ENCODE peak calls at places on chromosomes 4 and X, in six cellular contexts. One of them, this sample, is unnamed.

GRCh38 chrX:75746891-75747639 is 38.0 kb downstream of the MAGEE2 start:
- DNase-seq in GM12892: no peak
- DNase-seq in HepG2: peak; percentile 1
- DNase-seq in GM12878: no peak
- DNase-seq in H1: no peak
- DNase-seq in K562: peak; percentile 4
- DNase-seq in this sample: no peak

GRCh38 chrX:9464435-9465371 is at the start of gene TBL1X:
- DNase-seq in H1: no peak
- DNase-seq in GM12892: peak; percentile 44
- DNase-seq in HepG2: peak; percentile 37
- DNase-seq in GM12878: no peak
- DNase-seq in K562: peak; percentile 84
- DNase-seq in this sample: peak; percentile 32

GRCh38 chrX:134711135-134711941 is 53.1 kb upstream of the PLAC1 start:
- DNase-seq in HepG2: no peak
- DNase-seq in K562: no peak
- DNase-seq in H1: no peak
- DNase-seq in GM12892: no peak
- DNase-seq in GM12878: no peak
- DNase-seq in this sample: no peak

GRCh38 chr4:114267976-114268375 is 288.5 kb upstream of the ARSJ start:
- DNase-seq in GM12878: no peak
- DNase-seq in HepG2: no peak
- DNase-seq in GM12892: no peak
- DNase-seq in H1: no peak
- DNase-seq in K562: no peak
- DNase-seq in this sample: no peak

GRCh38 chr4:152372444-152372843 is 163.4 kb downstream of the FBXW7 start:
- DNase-seq in H1: no peak
- DNase-seq in K562: no peak
- DNase-seq in HepG2: no peak
- DNase-seq in GM12878: no peak
- DNase-seq in GM12892: no peak
- DNase-seq in this sample: no peak

GRCh38 chrX:16946971-16947562 is 609 bp downstream of the REPS2 start:
- DNase-seq in K562: no peak
- DNase-seq in HepG2: no peak
- DNase-seq in H1: no peak
- DNase-seq in GM12892: no peak
- DNase-seq in GM12878: no peak
- DNase-seq in this sample: no peak

GRCh38 chr4:88953400-88953799 is 103.6 kb downstream of the FAM13A start:
- DNase-seq in H1: no peak
- DNase-seq in GM12878: peak; percentile 4
- DNase-seq in K562: no peak
- DNase-seq in GM12892: no peak
- DNase-seq in HepG2: no peak
- DNase-seq in this sample: no peak

GRCh38 chr4:3520796-3521600 is 11.2 kb downstream of the LRPAP1 start:
- DNase-seq in GM12878: no peak
- DNase-seq in H1: no peak
- DNase-seq in K562: no peak
- DNase-seq in GM12892: no peak
- DNase-seq in HepG2: no peak
- DNase-seq in this sample: no peak

GRCh38 chr4:18021470-18021719 is 160 bp downstream of the LCORL start:
- DNase-seq in HepG2: no peak
- DNase-seq in GM12878: no peak
- DNase-seq in K562: no peak
- DNase-seq in H1: no peak
- DNase-seq in GM12892: no peak
- DNase-seq in this sample: no peak

GRCh38 chr4:77651820-77652219 is 46.2 kb downstream of the CXCL13 start:
- DNase-seq in K562: no peak
- DNase-seq in H1: no peak
- DNase-seq in GM12878: no peak
- DNase-seq in GM12892: no peak
- DNase-seq in HepG2: no peak
- DNase-seq in this sample: no peak

GRCh38 chr4:84939111-84939510 is 27.4 kb downstream of the WDFY3 start:
- DNase-seq in GM12878: no peak
- DNase-seq in K562: no peak
- DNase-seq in GM12892: no peak
- DNase-seq in H1: no peak
- DNase-seq in HepG2: no peak
- DNase-seq in this sample: no peak

GRCh38 chr4:115323106-115323684 is 209.8 kb upstream of the NDST4 start:
- DNase-seq in GM12892: no peak
- DNase-seq in GM12878: no peak
- DNase-seq in HepG2: no peak
- DNase-seq in K562: no peak
- DNase-seq in H1: no peak
- DNase-seq in this sample: no peak

GRCh38 chrX:150018931-150019331 is 80.6 kb upstream of the EOLA2 start:
- DNase-seq in GM12878: no peak
- DNase-seq in HepG2: peak; percentile 15
- DNase-seq in GM12892: no peak
- DNase-seq in K562: no peak
- DNase-seq in H1: no peak
- DNase-seq in this sample: no peak

GRCh38 chr4:74547042-74547441 is 102.1 kb downstream of the AREG start:
- DNase-seq in GM12892: no peak
- DNase-seq in K562: no peak
- DNase-seq in GM12878: no peak
- DNase-seq in H1: no peak
- DNase-seq in HepG2: no peak
- DNase-seq in this sample: no peak

GRCh38 chr4:82780398-82781231 is 18.0 kb downstream of the SCD5 start:
- DNase-seq in GM12892: no peak
- DNase-seq in H1: no peak
- DNase-seq in HepG2: peak; percentile 57
- DNase-seq in GM12878: no peak
- DNase-seq in K562: peak; percentile 45
- DNase-seq in this sample: no peak

GRCh38 chr4:56218230-56218895 is 168.9 kb downstream of the AASDH start:
- DNase-seq in H1: no peak
- DNase-seq in GM12892: no peak
- DNase-seq in GM12878: no peak
- DNase-seq in HepG2: no peak
- DNase-seq in K562: no peak
- DNase-seq in this sample: no peak

GRCh38 chrX:81201692-81202412 is at the start of the genes HMGN5 and SH3BGRL:
- DNase-seq in GM12892: peak; percentile 12
- DNase-seq in GM12878: peak; percentile 57
- DNase-seq in K562: peak; percentile 75
- DNase-seq in HepG2: peak; percentile 61
- DNase-seq in H1: peak; percentile 23
- DNase-seq in this sample: no peak

GRCh38 chrX:44705817-44706551 is 137.8 kb upstream of the DUSP21 start:
- DNase-seq in H1: no peak
- DNase-seq in GM12878: no peak
- DNase-seq in HepG2: peak; percentile 83
- DNase-seq in GM12892: no peak
- DNase-seq in K562: peak; percentile 36
- DNase-seq in this sample: no peak

GRCh38 chr4:125168531-125168930 is 146.2 kb upstream of the FAT4 start:
- DNase-seq in HepG2: no peak
- DNase-seq in K562: no peak
- DNase-seq in GM12892: no peak
- DNase-seq in H1: no peak
- DNase-seq in GM12878: no peak
- DNase-seq in this sample: no peak

GRCh38 chr4:87843936-87844335 is 11.2 kb downstream of the MEPE start:
- DNase-seq in K562: no peak
- DNase-seq in H1: no peak
- DNase-seq in GM12892: no peak
- DNase-seq in HepG2: no peak
- DNase-seq in GM12878: no peak
- DNase-seq in this sample: no peak

GRCh38 chr4:170004656-170005250 is 21.4 kb downstream of the MFAP3L start:
- DNase-seq in H1: no peak
- DNase-seq in GM12892: no peak
- DNase-seq in HepG2: no peak
- DNase-seq in GM12878: no peak
- DNase-seq in K562: no peak
- DNase-seq in this sample: no peak

DNA sequence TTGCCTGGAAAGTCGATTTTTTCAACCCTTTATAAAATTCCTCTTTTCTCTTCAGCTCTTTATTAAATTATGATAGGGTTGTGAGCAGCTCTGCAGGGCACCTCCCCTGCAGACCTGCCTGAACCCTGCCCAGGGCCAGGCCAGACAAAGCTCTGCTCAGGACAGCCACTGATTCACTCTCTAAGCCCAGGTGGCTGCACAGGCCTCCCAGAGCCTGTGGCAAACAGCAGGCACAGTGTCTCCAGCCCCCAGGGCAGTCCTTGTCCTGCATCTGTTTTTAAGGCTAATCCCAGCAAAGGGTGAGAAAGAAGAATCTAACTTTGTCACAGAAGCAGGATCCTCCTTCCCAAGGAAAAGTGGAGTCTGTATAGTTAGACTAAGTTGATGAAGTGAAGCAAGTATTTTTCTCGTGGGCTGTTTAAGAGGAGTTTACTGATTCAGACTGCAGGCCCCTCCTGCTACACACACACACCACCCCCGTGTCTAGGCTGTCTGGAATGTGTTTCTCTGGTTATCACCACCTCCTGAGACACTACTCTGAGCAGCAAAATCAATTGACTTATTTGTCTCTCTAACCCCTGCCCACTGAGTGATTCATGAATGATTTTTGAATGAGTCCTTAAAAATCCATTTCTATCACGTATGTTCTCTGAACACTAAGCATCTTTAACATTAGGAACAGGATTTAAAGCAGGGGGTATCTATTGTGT is 101.7 kb downstream of the CHIC2 start:
- DNase-seq in GM12878: no peak
- DNase-seq in K562: no peak
- DNase-seq in GM12892: no peak
- DNase-seq in HepG2: no peak
- DNase-seq in H1: no peak
- DNase-seq in this sample: no peak
- TF ChIP-seq TAF1 in GM12878: no peak
- TF ChIP-seq TAF1 in K562: no peak
- TF ChIP-seq TAF1 in GM12892: no peak
- TF ChIP-seq TAF1 in HepG2: no peak
- TF ChIP-seq TAF1 in H1: no peak
- TF ChIP-seq TAF1 in this sample: no peak

GRCh38 chrX:139932901-139933796 is at the start of gene ATP11C:
- DNase-seq in HepG2: peak; percentile 70
- DNase-seq in GM12878: peak; percentile 46
- DNase-seq in H1: peak; percentile 56
- DNase-seq in GM12892: peak; percentile 48
- DNase-seq in K562: peak; percentile 85
- DNase-seq in this sample: peak; percentile 46
- TF ChIP-seq POLR2A in HepG2: peak; percentile 75
- TF ChIP-seq POLR2A in GM12878: peak; percentile 88
- TF ChIP-seq POLR2A in H1: no peak
- TF ChIP-seq POLR2A in GM12892: peak; percentile 84
- TF ChIP-seq POLR2A in K562: peak; percentile 76
- TF ChIP-seq POLR2A in this sample: peak; percentile 87

GRCh38 chr4:81471361-81472248 is at the start of gene RASGEF1B:
- DNase-seq in GM12878: peak; percentile 16
- DNase-seq in GM12892: peak; percentile 80
- DNase-seq in H1: no peak
- DNase-seq in HepG2: peak; percentile 32
- DNase-seq in K562: peak; percentile 88
- DNase-seq in this sample: peak; percentile 77
- TF ChIP-seq TAF1 in GM12878: peak; percentile 15
- TF ChIP-seq TAF1 in GM12892: no peak
- TF ChIP-seq TAF1 in H1: no peak
- TF ChIP-seq TAF1 in HepG2: no peak
- TF ChIP-seq TAF1 in K562: no peak
- TF ChIP-seq TAF1 in this sample: no peak

DNA sequence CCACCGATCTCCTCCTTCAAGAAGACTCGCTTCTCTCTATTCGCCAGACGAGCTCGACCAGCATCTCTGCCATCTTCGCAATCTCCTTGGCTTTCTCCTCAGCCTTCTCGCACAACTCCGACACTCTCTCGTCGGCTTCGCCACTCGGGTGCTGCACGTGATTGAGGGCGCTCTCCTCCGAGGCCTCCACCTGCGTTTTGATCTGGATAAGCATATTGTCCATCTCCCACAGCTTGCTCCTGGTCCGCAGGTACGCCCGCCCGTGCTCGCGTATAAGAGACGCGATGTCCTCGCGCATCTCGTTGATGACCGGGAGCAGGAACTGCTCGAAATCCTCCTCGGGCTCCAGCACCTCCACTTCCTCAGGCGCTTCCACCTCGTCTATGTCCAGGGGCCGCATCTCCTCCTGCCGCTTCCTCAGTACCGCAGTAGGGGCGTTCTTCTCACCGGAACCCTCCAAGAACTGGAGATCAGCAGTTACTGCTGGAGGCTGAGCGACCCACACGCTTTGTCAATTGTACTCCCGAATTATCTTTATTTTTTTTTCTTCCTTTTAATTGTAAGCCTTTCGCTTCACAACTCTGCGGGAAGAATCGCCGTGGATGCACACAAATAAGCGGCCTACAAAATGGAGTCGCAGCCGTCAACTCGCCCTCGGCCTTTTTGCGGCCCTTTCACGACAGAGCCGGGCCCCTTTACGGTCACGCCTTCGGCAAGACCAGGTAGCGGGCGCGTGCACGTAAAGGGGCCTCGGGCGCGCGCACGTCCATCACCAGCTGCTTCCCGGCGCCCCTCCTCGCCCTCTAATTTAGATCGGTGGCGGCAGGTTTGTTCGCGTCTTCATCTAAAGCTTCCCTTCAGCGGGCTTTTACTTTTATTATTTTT is at the start of gene MRFAP1L1:
- DNase-seq in K562: peak; percentile 98
- DNase-seq in H1: peak; percentile 86
- DNase-seq in GM12878: peak; percentile 85
- DNase-seq in GM12892: peak; percentile 79
- DNase-seq in HepG2: peak; percentile 91
- DNase-seq in this sample: peak; percentile 78
- TF ChIP-seq POLR2A in K562: peak; percentile 87
- TF ChIP-seq POLR2A in H1: no peak
- TF ChIP-seq POLR2A in GM12878: peak; percentile 80
- TF ChIP-seq POLR2A in GM12892: peak; percentile 66
- TF ChIP-seq POLR2A in HepG2: no peak
- TF ChIP-seq POLR2A in this sample: peak; percentile 67

GRCh38 chrX:130741584-130741983 is 161.4 kb downstream of the ENOX2 start:
- DNase-seq in K562: no peak
- DNase-seq in GM12892: no peak
- DNase-seq in GM12878: no peak
- DNase-seq in H1: no peak
- DNase-seq in HepG2: no peak
- DNase-seq in this sample: no peak

GRCh38 chrX:130741151-130741550 is 161.9 kb downstream of the ENOX2 start:
- DNase-seq in HepG2: no peak
- DNase-seq in GM12878: no peak
- DNase-seq in K562: no peak
- DNase-seq in H1: no peak
- DNase-seq in GM12892: no peak
- DNase-seq in this sample: no peak

GRCh38 chrX:130746077-130746476 is 156.9 kb downstream of the ENOX2 start:
- DNase-seq in GM12878: no peak
- DNase-seq in K562: no peak
- DNase-seq in H1: no peak
- DNase-seq in GM12892: no peak
- DNase-seq in HepG2: no peak
- DNase-seq in this sample: no peak

GRCh38 chrX:130746709-130747347 is 156.2 kb downstream of the ENOX2 start:
- DNase-seq in HepG2: peak; percentile 1
- DNase-seq in GM12892: no peak
- DNase-seq in K562: no peak
- DNase-seq in GM12878: no peak
- DNase-seq in H1: no peak
- DNase-seq in this sample: no peak
- TF ChIP-seq TAF1 in HepG2: no peak
- TF ChIP-seq TAF1 in GM12892: no peak
- TF ChIP-seq TAF1 in K562: no peak
- TF ChIP-seq TAF1 in GM12878: no peak
- TF ChIP-seq TAF1 in H1: no peak
- TF ChIP-seq TAF1 in this sample: no peak